ENCODE peak calls at places on chromosomes 4 and X, in nine cellular contexts. P is D341Med; B is RKO; D is NCI-H446; A is foreskin keratinocyte; X is naive thymus-derived CD4-positive, alpha-beta T cell; G is AG08395; C is ELR; Q is kidney glomerular epithelial cell. N is an unnamed sample.

GRCh38 chr4:40630335-40631021 is 814 bp upstream of the RBM47 start:
- DNase-seq in X (peak), A (no peak), G (no peak), C (no peak), P (no peak), B (no peak), D (no peak), Q (peak), N (no peak)

GRCh38 chr4:86909945-86910344 is 17.7 kb upstream of the C4orf36 start:
- DNase-seq in A (no peak), P (no peak), B (no peak), G (no peak), C (no peak), Q (no peak), D (no peak), X (no peak), N (no peak)

GRCh38 chr4:136302566-136302965 is 1229.7 kb downstream of the PCDH18 start:
- DNase-seq in X (no peak), C (no peak), A (no peak), G (no peak), P (no peak), B (no peak), D (no peak), Q (no peak), N (no peak)

GRCh38 chr4:145043306-145043705 is 54.7 kb downstream of the ANAPC10 start:
- DNase-seq in P (no peak), C (no peak), Q (peak), D (no peak), B (no peak), G (no peak), A (no peak), X (no peak), N (no peak)

GRCh38 chr4:113673450-113673849 is 88.1 kb downstream of the CAMK2D start:
- DNase-seq in C (peak), A (peak), P (peak), X (no peak), Q (peak), G (no peak), B (peak), D (no peak), N (no peak)

GRCh38 chr4:70603856-70604255 is 11.8 kb downstream of the AMBN start:
- DNase-seq in X (no peak), B (peak), A (no peak), P (no peak), Q (no peak), D (no peak), C (peak), G (no peak), N (no peak)

GRCh38 chr4:81773557-81773956 is 301.9 kb upstream of the RASGEF1B start:
- DNase-seq in C (no peak), X (no peak), Q (no peak), A (no peak), B (no peak), P (no peak), D (no peak), G (no peak), N (no peak)

GRCh38 chrX:150429577-150429976 is 66.5 kb downstream of the MAMLD1 start:
- DNase-seq in G (no peak), C (peak), Q (no peak), A (peak), P (no peak), D (no peak), B (no peak), X (no peak), N (no peak)

GRCh38 chrX:148504412-148504950 is 4.1 kb downstream of the AFF2 start:
- DNase-seq in G (no peak), D (no peak), A (no peak), P (no peak), X (no peak), B (no peak), Q (no peak), C (no peak), N (no peak)

GRCh38 chr4:25172964-25173917 is 13.0 kb upstream of the SEPSECS start:
- DNase-seq in Q (peak), D (no peak), C (peak), G (peak), B (peak), A (peak), X (no peak), P (no peak), N (no peak)